ENCODE peak calls at places on chromosomes 2 and 18, in six cellular contexts. E, V, D, U, G and J are unnamed samples.

GRCh38 chr2:86622409-86622877 is 1.2 kb downstream of the RNF103 start:
- DNase-seq in E (peak), V (peak), D (no peak), U (no peak), G (peak), J (peak)

GRCh38 chr18:55856191-55856590 is 268.2 kb upstream of the TCF4 start:
- DNase-seq in E (peak), V (peak), D (peak), U (peak), G (peak), J (no peak)

GRCh38 chr2:42693013-42693575 is 70.8 kb downstream of the OXER1 start:
- DNase-seq in E (peak), V (no peak), D (no peak), U (no peak), G (no peak), J (no peak)

GRCh38 chr2:197760293-197760657 is 24.8 kb downstream of the BOLL start:
- DNase-seq in E (no peak), V (no peak), D (no peak), U (no peak), G (no peak), J (no peak)

GRCh38 chr2:181258761-181259160 is 198.4 kb upstream of the ITGA4 start:
- DNase-seq in E (peak), V (peak), D (no peak), U (peak), G (no peak), J (no peak)

GRCh38 chr18:75160315-75160714 is 48.6 kb downstream of the PTGR3 start:
- DNase-seq in E (no peak), V (peak), D (no peak), U (no peak), G (no peak), J (no peak)

GRCh38 chr2:125471963-125472362 is 1184.0 kb upstream of the GYPC start:
- DNase-seq in E (peak), V (peak), D (peak), U (no peak), G (no peak), J (no peak)

GRCh38 chr2:235460548-235461047 is 33.2 kb upstream of the AGAP1 start:
- DNase-seq in E (no peak), V (peak), D (no peak), U (no peak), G (no peak), J (no peak)

GRCh38 chr2:191580581-191580980 is 97.4 kb upstream of the NABP1 start:
- DNase-seq in E (no peak), V (no peak), D (no peak), U (no peak), G (no peak), J (no peak)

GRCh38 chr2:223026357-223027110 is 25.5 kb upstream of the KCNE4 start:
- DNase-seq in E (no peak), V (peak), D (no peak), U (no peak), G (no peak), J (no peak)

GRCh38 chr2:160388464-160389263 is 104.9 kb downstream of the RBMS1 start:
- DNase-seq in E (no peak), V (no peak), D (no peak), U (no peak), G (no peak), J (peak)

GRCh38 chr2:120769076-120769786 is 33.6 kb downstream of the GLI2 start:
- DNase-seq in E (no peak), V (no peak), D (no peak), U (no peak), G (no peak), J (peak)

GRCh38 chr2:138712212-138712979 is 67.8 kb downstream of the NXPH2 start:
- DNase-seq in E (no peak), V (no peak), D (no peak), U (peak), G (no peak), J (no peak)

GRCh38 chr2:156333951-156334495 is 1.5 kb upstream of the NR4A2 start:
- DNase-seq in E (no peak), V (no peak), D (peak), U (peak), G (peak), J (peak)

GRCh38 chr2:237563816-237564215 is 2.6 kb upstream of the PRLH start:
- DNase-seq in E (peak), V (peak), D (no peak), U (peak), G (no peak), J (no peak)

GRCh38 chr2:239133945-239134570 is 266.8 kb downstream of the HDAC4 start:
- DNase-seq in E (no peak), V (no peak), D (no peak), U (no peak), G (no peak), J (no peak)

GRCh38 chr2:26768759-26769500 is 4.8 kb downstream of the SLC35F6 start:
- DNase-seq in E (peak), V (peak), D (no peak), U (peak), G (peak), J (peak)

GRCh38 chr2:201414099-201415023 is 36.9 kb downstream of the TRAK2 start:
- DNase-seq in E (no peak), V (peak), D (no peak), U (peak), G (no peak), J (no peak)

GRCh38 chr2:170396799-170397459 is 219.0 kb downstream of the MYO3B start:
- DNase-seq in E (peak), V (peak), D (no peak), U (peak), G (no peak), J (no peak)

GRCh38 chr2:161427413-161428239 is 11.5 kb downstream of the TBR1 start:
- DNase-seq in E (no peak), V (no peak), D (no peak), U (no peak), G (no peak), J (no peak)

GRCh38 chr18:66872277-66872676 is 268.4 kb upstream of the CDH19 start:
- DNase-seq in E (peak), V (peak), D (no peak), U (peak), G (no peak), J (no peak)

GRCh38 chr2:26805241-26805676 is 19.4 kb downstream of the CENPA start:
- DNase-seq in E (peak), V (peak), D (no peak), U (peak), G (no peak), J (no peak)

GRCh38 chr2:52960891-52961290 is 806.7 kb upstream of the CHAC2 start:
- DNase-seq in E (no peak), V (no peak), D (no peak), U (no peak), G (no peak), J (no peak)

GRCh38 chr2:169892951-169893350 is 65.7 kb downstream of the UBR3 start:
- DNase-seq in E (no peak), V (no peak), D (no peak), U (no peak), G (no peak), J (no peak)

GRCh38 chr18:31190919-31191318 is 28.3 kb upstream of the DSC1 start:
- DNase-seq in E (peak), V (no peak), D (no peak), U (no peak), G (peak), J (no peak)

GRCh38 chr2:181411105-181411849 is 45.9 kb upstream of the ITGA4 start:
- DNase-seq in E (no peak), V (peak), D (peak), U (no peak), G (no peak), J (no peak)

GRCh38 chr2:69095246-69095645 is 82.3 kb downstream of the ANTXR1 start:
- DNase-seq in E (peak), V (peak), D (no peak), U (peak), G (no peak), J (no peak)

GRCh38 chr2:191815010-191815409 is 31.9 kb downstream of the CAVIN2 start:
- DNase-seq in E (no peak), V (no peak), D (no peak), U (no peak), G (no peak), J (no peak)

DNA sequence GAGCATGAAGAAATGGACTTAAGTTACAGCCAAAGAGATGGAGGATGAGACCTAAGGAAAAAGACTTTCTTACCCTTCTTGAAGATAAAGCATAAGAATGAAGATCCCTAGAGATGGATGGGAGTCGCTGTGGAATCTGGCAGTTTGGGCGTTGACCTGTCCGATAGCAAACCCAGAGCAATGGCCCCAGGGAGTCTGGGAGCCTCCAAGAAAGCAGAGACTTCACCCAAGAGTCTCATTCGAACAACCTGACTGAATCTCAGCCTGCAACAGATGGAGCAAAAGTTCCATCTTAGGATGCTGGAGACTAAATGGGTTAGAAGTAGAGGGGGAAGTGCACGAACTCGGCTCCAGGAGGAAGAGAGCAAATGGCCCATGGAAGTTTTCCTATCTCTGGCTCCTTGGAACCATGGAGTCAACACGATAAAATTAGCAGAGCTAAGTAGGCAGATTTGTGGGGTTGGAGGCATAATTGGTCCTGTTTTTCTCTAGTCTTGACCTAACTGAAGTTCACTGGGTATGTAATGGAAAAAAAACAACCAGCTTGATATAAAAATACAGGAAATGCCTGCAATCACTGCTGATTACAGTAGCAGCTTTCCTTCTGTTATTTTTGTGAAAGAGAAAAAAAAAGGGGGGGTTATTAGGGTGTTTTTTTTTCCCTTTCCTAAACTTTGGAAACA is 178.4 kb upstream of the EPAS1 start:
- DNase-seq in E (no peak), V (peak), D (no peak), U (peak), G (no peak), J (no peak)
- H3K4me3 ChIP-seq in E (no peak), V (no peak), D (no peak), U (no peak), G (no peak), J (no peak)

DNA sequence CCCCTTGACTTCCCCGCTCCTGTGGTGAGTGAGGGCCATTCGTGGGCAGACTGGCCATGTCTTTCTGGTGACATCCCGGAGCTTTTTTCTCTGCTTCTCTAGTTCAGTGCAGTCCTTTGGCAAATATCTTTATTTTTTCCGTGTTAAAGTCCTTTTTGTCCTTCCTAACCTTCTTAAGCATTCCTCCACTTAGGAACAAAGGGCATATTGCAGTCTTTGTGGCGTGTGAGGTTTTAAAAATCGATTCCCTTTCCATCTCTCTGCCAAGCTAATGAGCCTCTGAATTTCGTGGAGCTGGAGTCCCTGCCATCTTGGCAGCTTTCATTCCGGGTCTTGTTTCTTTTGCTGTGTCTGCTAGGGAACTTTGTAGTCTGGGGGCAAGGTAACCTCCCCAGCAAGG is 5.0 kb downstream of the CNNM3 start:
- DNase-seq in E (no peak), V (no peak), D (no peak), U (no peak), G (no peak), J (no peak)
- H3K4me3 ChIP-seq in E (no peak), V (no peak), D (no peak), U (no peak), G (no peak), J (no peak)

GRCh38 chr18:23442958-23443357 is 10.1 kb upstream of the RIOK3 start:
- DNase-seq in E (peak), V (no peak), D (no peak), U (no peak), G (no peak), J (no peak)

GRCh38 chr18:23437357-23438045 is 15.6 kb upstream of the RIOK3 start:
- DNase-seq in E (peak), V (peak), D (peak), U (peak), G (peak), J (peak)

GRCh38 chr18:23433360-23433759 is 19.7 kb upstream of the RIOK3 start:
- DNase-seq in E (no peak), V (no peak), D (no peak), U (no peak), G (no peak), J (no peak)

GRCh38 chr18:23438046-23438377 is 15.1 kb upstream of the RIOK3 start:
- DNase-seq in E (no peak), V (no peak), D (no peak), U (no peak), G (no peak), J (no peak)

GRCh38 chr18:23438608-23439366 is 14.3 kb upstream of the RIOK3 start:
- DNase-seq in E (no peak), V (no peak), D (no peak), U (no peak), G (no peak), J (no peak)
- H3K4me3 ChIP-seq in E (no peak), V (no peak), D (no peak), U (no peak), G (no peak), J (peak)

GRCh38 chr18:77254711-77255110 is 5.1 kb downstream of the GALR1 start:
- DNase-seq in E (peak), V (no peak), D (no peak), U (no peak), G (no peak), J (no peak)
- H3K4me3 ChIP-seq in E (no peak), V (no peak), D (no peak), U (no peak), G (no peak), J (no peak)

GRCh38 chr2:104850322-104851184 is 3.4 kb upstream of the POU3F3 start:
- DNase-seq in E (no peak), V (no peak), D (no peak), U (no peak), G (no peak), J (no peak)

GRCh38 chr2:104848526-104848925 is 5.4 kb upstream of the POU3F3 start:
- DNase-seq in E (peak), V (no peak), D (no peak), U (no peak), G (no peak), J (no peak)

GRCh38 chr2:104851236-104852160 is 2.4 kb upstream of the POU3F3 start:
- DNase-seq in E (no peak), V (no peak), D (no peak), U (no peak), G (no peak), J (no peak)

GRCh38 chr2:104849036-104849551 is 4.8 kb upstream of the POU3F3 start:
- DNase-seq in E (no peak), V (no peak), D (no peak), U (no peak), G (no peak), J (no peak)

DNA sequence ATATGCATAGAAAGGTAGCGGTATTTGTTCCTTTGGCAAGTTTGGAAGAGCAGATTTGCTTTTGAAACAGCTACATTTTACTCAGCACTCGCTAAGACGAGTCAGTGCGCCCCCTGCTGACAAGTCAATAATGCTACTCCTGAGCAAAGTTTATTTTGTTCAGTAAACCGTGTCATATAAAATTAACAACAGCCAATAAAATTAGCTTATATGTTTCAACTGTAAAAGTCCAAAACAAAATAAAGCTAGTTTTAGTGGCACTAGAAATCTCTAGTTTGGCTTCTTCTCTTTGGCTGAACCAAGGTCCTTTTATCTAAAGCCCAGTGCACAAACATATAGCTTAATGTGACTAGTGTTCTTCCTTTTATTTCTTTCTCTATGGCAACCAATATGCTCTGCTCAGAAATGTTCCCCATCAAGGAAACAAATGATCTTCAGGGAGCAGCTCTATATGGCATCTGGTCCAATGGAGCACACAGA is 4.3 kb upstream of the POU3F3 start:
- DNase-seq in E (peak), V (peak), D (no peak), U (peak), G (peak), J (no peak)
- H3K4me3 ChIP-seq in E (no peak), V (no peak), D (no peak), U (no peak), G (no peak), J (no peak)

GRCh38 chr2:134718095-134718955 is 475 bp downstream of the TMEM163 start:
- DNase-seq in E (no peak), V (peak), D (no peak), U (no peak), G (no peak), J (no peak)
- H3K4me3 ChIP-seq in E (peak), V (peak), D (peak), U (peak), G (peak), J (peak)